ENCODE peak calls at places on chromosomes 16 and 17, in seven cellular contexts. Y is effector CD4-positive, alpha-beta T cell; N is substantia nigra; L is H4; I is SHP77; E is GM12892; U is stimulated activated CD4-positive, alpha-beta T cell treated with anti-CD3 and anti-CD28 coated beads, Interleukin-15, amount 100 ng/mL, for 1 hour. P is an unnamed sample.

GRCh38 chr16:10791048-10791447 is 27.5 kb downstream of the TVP23A start:
- DNase-seq in Y (no peak), N (no peak), L (no peak), I (no peak), E (no peak), U (no peak), P (no peak)

GRCh38 chr17:40290629-40291296 is 3.1 kb downstream of the CDC6 start:
- DNase-seq in Y (no peak), N (no peak), L (peak), I (peak), E (no peak), U (no peak), P (peak)

GRCh38 chr16:53159781-53160436 is 105.1 kb downstream of the CHD9 start:
- DNase-seq in Y (no peak), N (no peak), L (peak), I (peak), E (no peak), U (no peak), P (peak)

GRCh38 chr16:19765860-19766553 is 47.9 kb downstream of the IQCK start:
- DNase-seq in Y (no peak), N (peak), L (peak), I (no peak), E (no peak), U (no peak), P (peak)

GRCh38 chr17:59652119-59652518 is 32.4 kb downstream of the CLTC start:
- DNase-seq in Y (no peak), N (no peak), L (no peak), I (no peak), E (no peak), U (no peak), P (no peak)

GRCh38 chr16:785563-786535 is 2.3 kb downstream of the RPUSD1 start:
- DNase-seq in Y (peak), N (no peak), L (no peak), I (peak), E (peak), U (peak), P (peak)

GRCh38 chr16:4693956-4694663 is 748 bp downstream of the NUDT16L1 start:
- DNase-seq in Y (peak), N (no peak), L (peak), I (no peak), E (peak), U (peak), P (no peak)

GRCh38 chr17:78798695-78799559 is 16.9 kb upstream of the CYTH1 start:
- DNase-seq in Y (no peak), N (no peak), L (no peak), I (no peak), E (no peak), U (no peak), P (peak)

GRCh38 chr17:61556224-61557188 is 34.5 kb downstream of the NACA2 start:
- DNase-seq in Y (no peak), N (no peak), L (peak), I (no peak), E (no peak), U (no peak), P (no peak)

GRCh38 chr17:72984145-72984924 is 108.2 kb downstream of the SLC39A11 start:
- DNase-seq in Y (no peak), N (no peak), L (peak), I (no peak), E (no peak), U (no peak), P (no peak)

P was measured in SK-MEL-5.